ENCODE peak calls at places on chromosome 3, in four cellular contexts. A, S, X and M are unnamed samples.

GRCh38 chr3:32118215-32118614 is 11.8 kb downstream of the GPD1L start:
- DNase-seq in A (no peak), S (no peak), X (no peak), M (no peak)

GRCh38 chr3:138950006-138950644 is 3.1 kb downstream of the FOXL2NB start:
- DNase-seq in A (no peak), S (no peak), X (no peak), M (peak; percentile 21)

GRCh38 chr3:51961011-51961410 is 5.8 kb downstream of the GPR62 start:
- DNase-seq in A (no peak), S (no peak), X (peak; percentile 62), M (no peak)

GRCh38 chr3:186896875-186897274 is 33.5 kb upstream of the ST6GAL1 start:
- DNase-seq in A (peak; percentile 11), S (no peak), X (no peak), M (no peak)

GRCh38 chr3:31828007-31828406 is 153.1 kb downstream of the OSBPL10 start:
- DNase-seq in A (no peak), S (no peak), X (no peak), M (no peak)

GRCh38 chr3:15754047-15754446 is 43.7 kb downstream of the ANKRD28 start:
- DNase-seq in A (no peak), S (peak; percentile 65), X (no peak), M (no peak)

GRCh38 chr3:100981546-100981945 is 11.7 kb downstream of the ABI3BP start:
- DNase-seq in A (no peak), S (no peak), X (no peak), M (no peak)

GRCh38 chr3:158794936-158795518 is 6.8 kb upstream of the MFSD1 start:
- DNase-seq in A (no peak), S (peak; percentile 68), X (no peak), M (no peak)

GRCh38 chr3:24318668-24319287 is 175.9 kb downstream of the THRB start:
- DNase-seq in A (no peak), S (peak; percentile 92), X (no peak), M (no peak)

GRCh38 chr3:61575893-61576292 is 14.5 kb downstream of the PTPRG start:
- DNase-seq in A (no peak), S (no peak), X (no peak), M (no peak)

GRCh38 chr3:195015021-195015420 is 255.9 kb downstream of the XXYLT1 start:
- DNase-seq in A (no peak), S (no peak), X (no peak), M (no peak)

GRCh38 chr3:183710231-183710630 is 12.6 kb downstream of the YEATS2 start:
- DNase-seq in A (no peak), S (no peak), X (no peak), M (no peak)

GRCh38 chr3:71430941-71431552 is 152.5 kb downstream of the FOXP1 start:
- DNase-seq in A (no peak), S (peak; percentile 71), X (no peak), M (no peak)

GRCh38 chr3:188059346-188059745 is 94.6 kb upstream of the LPP start:
- DNase-seq in A (no peak), S (no peak), X (no peak), M (no peak)

GRCh38 chr3:127964053-127964452 is 49.0 kb downstream of the KBTBD12 start:
- DNase-seq in A (no peak), S (peak; percentile 18), X (no peak), M (no peak)

GRCh38 chr3:197428961-197429360 is 126.8 kb downstream of the BDH1 start:
- DNase-seq in A (no peak), S (no peak), X (no peak), M (no peak)

GRCh38 chr3:70919091-70919490 is 606.7 kb upstream of the MDFIC2 start:
- DNase-seq in A (no peak), S (no peak), X (no peak), M (no peak)

GRCh38 chr3:26631385-26631738 is 8.8 kb downstream of the LRRC3B start:
- DNase-seq in A (no peak), S (no peak), X (no peak), M (no peak)

GRCh38 chr3:68025189-68025588 is 370.8 kb upstream of the SUCLG2 start:
- DNase-seq in A (no peak), S (no peak), X (no peak), M (no peak)

GRCh38 chr3:135516143-135516542 is 449.4 kb upstream of the PPP2R3A start:
- DNase-seq in A (peak; percentile 9), S (peak; percentile 19), X (no peak), M (no peak)

GRCh38 chr3:56869157-56869889 is 67.6 kb upstream of the ARHGEF3 start:
- DNase-seq in A (no peak), S (peak; percentile 70), X (no peak), M (no peak)

GRCh38 chr3:46848271-46849097 is 14.8 kb downstream of the MYL3 start:
- DNase-seq in A (no peak), S (peak; percentile 28), X (peak; percentile 66), M (peak; percentile 48)

GRCh38 chr3:157089455-157090221 is 70.3 kb downstream of the CCNL1 start:
- DNase-seq in A (peak; percentile 60), S (peak; percentile 26), X (no peak), M (peak; percentile 46)

GRCh38 chr3:155302476-155302875 is 9.0 kb upstream of the STRIT1 start:
- DNase-seq in A (no peak), S (peak; percentile 61), X (no peak), M (no peak)

GRCh38 chr3:110413807-110414748 is 657.5 kb upstream of the NECTIN3 start:
- DNase-seq in A (no peak), S (peak; percentile 70), X (no peak), M (no peak)

GRCh38 chr3:58058654-58059263 is 50.5 kb downstream of the FLNB start:
- DNase-seq in A (no peak), S (peak; percentile 65), X (no peak), M (no peak)

GRCh38 chr3:172317984-172318383 is 130.3 kb downstream of the GHSR start:
- DNase-seq in A (peak; percentile 93), S (peak; percentile 89), X (peak; percentile 75), M (peak; percentile 48)

GRCh38 chr3:45948409-45948808 is 5.1 kb downstream of the CXCR6 start:
- DNase-seq in A (no peak), S (peak; percentile 11), X (no peak), M (no peak)

GRCh38 chr3:171801738-171802600 is 8.3 kb downstream of the PLD1 start:
- DNase-seq in A (no peak), S (peak; percentile 88), X (no peak), M (no peak)

GRCh38 chr3:178777718-178778411 is 241.6 kb downstream of the KCNMB2 start:
- DNase-seq in A (no peak), S (peak; percentile 84), X (no peak), M (no peak)

GRCh38 chr3:10173926-10174435 is 9.3 kb downstream of the IRAK2 start:
- DNase-seq in A (no peak), S (peak; percentile 32), X (no peak), M (peak; percentile 72)

GRCh38 chr3:188712257-188712924 is 459.4 kb upstream of the TPRG1 start:
- DNase-seq in A (no peak), S (peak; percentile 77), X (no peak), M (no peak)

GRCh38 chr3:121747976-121748375 is 1.6 kb downstream of the GOLGB1 start:
- DNase-seq in A (no peak), S (no peak), X (no peak), M (no peak)

GRCh38 chr3:123831420-123831819 is 52.7 kb downstream of the MYLK start:
- DNase-seq in A (no peak), S (no peak), X (no peak), M (no peak)

DNA sequence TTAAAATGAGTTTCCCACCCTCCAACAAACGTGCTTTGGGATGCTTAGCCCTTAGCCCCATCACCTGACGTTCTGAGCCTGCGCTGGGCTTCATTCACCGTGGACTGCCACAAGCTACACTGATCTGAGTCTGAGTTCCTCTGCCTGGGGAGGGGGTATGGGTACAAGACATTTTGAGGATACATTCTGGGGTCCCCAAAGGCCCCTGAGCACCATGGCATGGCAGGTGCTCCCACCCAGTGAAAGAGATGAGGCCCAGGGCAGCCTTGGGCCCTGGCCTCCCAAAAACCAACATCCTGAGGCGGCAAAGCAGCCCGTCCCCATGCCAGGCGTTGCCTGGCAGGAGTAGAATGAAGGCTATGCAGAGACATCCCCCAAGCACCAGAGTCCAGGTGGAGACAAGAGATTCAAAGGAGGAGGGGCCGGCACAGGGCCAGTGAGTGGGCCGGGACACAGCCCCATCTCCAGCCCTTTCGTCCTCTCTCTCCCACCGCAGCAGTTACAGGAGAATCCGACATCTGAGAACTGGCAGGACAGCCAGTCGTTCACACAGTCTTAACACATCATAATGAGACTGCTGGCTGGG is 74.5 kb downstream of the VGLL4 start:
- DNase-seq in A (no peak), S (no peak), X (no peak), M (no peak)
- H3K4me3 ChIP-seq in A (no peak overlapping the region), S (peak overlapping the region; percentile 54), X (no peak overlapping the region), M (no peak overlapping the region)

GRCh38 chr3:149151843-149152242 is 22.4 kb downstream of the HPS3 start:
- DNase-seq in A (no peak), S (peak; percentile 28), X (no peak), M (no peak)
- H3K27ac ChIP-seq in A (no peak overlapping the region), S (no peak overlapping the region), X (peak overlapping the region; percentile 35), M (no peak overlapping the region)

DNA sequence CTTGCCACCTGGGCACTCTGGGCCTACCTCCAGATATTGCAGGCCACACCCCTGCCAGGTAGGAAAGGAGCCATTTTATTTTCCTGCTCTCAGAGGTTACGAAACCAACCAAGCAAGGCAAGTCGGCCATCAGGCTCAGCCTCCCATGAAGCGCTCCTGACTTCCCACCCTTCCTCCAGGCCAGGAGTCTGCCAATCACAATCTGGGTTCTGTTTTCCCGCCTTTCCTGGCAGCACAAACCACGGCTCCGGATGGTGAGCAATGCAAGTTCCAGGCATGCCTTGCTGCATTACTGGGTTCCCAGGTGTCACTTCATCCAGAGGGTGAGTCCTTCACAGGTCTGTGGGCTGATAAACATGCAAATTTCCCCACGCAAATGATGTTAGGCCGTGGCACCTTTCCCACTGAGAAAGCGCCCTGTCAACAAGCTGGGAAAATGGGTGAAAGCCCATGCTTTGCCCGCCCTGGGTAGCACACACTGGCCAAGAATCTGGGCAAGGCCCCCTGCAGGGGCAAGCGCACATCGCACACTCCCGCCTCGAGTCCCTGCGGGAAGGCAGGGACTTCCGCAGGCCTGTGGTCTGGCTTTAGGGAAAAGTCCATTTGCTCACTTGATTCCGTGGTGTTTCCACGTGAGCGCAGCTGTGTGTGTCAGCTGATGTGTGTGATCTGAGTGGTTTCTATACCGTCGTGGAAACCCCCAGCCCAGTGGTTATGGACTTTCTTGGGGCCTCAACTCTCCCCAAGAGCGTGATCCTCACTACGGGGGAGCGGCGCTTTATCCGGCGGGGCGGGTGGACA is 61.6 kb upstream of the RYK start:
- DNase-seq in A (no peak), S (peak; percentile 27), X (no peak), M (no peak)
- H3K4me3 ChIP-seq in A (no peak overlapping the region), S (no peak overlapping the region), X (no peak overlapping the region), M (peak overlapping the region; percentile 62)

DNA sequence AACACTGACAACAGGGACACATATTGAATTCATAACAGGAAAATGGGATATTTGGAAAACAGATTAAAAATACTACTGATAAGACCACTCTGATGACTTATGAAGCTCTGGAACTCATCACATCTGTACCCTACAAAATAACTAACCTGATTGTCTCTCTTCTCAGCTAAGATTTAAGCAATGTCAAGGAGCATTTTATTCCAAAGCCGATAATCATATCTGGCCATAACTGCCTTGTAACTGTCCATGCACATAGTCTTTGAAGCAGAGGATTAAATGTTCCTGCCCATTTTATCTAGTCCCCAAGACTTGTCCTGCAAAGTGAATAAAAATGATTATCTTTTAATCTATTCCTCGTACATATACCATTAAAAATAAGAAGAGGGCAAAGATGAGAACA is 234.1 kb downstream of the STAG1 start:
- DNase-seq in A (no peak), S (no peak), X (no peak), M (no peak)
- H3K27ac ChIP-seq in A (no peak overlapping the region), S (no peak overlapping the region), X (no peak overlapping the region), M (peak overlapping the region; percentile 8)